ENCODE peak calls at places on chromosome 2, in ten cellular contexts. One of them, this sample, is unnamed.

GRCh38 chr2:95115418-95115817 is 6.2 kb downstream of the MRPS5 start:
- DNase-seq in upper lobe of right lung: peak
- DNase-seq in ovary: peak
- DNase-seq in fibroblast of the aortic adventitia: peak
- DNase-seq in heart left ventricle: peak
- DNase-seq in testis: peak
- DNase-seq in GM23338: peak
- DNase-seq in kidney epithelial cell: no peak
- DNase-seq in IMR-90: peak
- DNase-seq in HFF-Myc: peak
- DNase-seq in this sample: peak

GRCh38 chr2:26770986-26771586 is 7.0 kb downstream of the SLC35F6 start:
- DNase-seq in ovary: peak
- DNase-seq in upper lobe of right lung: no peak
- DNase-seq in IMR-90: peak
- DNase-seq in HFF-Myc: no peak
- DNase-seq in kidney epithelial cell: no peak
- DNase-seq in testis: peak
- DNase-seq in GM23338: peak
- DNase-seq in fibroblast of the aortic adventitia: peak
- DNase-seq in heart left ventricle: peak
- DNase-seq in this sample: peak

GRCh38 chr2:191202209-191202721 is 42.9 kb upstream of the MYO1B start:
- DNase-seq in fibroblast of the aortic adventitia: peak
- DNase-seq in ovary: no peak
- DNase-seq in GM23338: no peak
- DNase-seq in upper lobe of right lung: no peak
- DNase-seq in IMR-90: peak
- DNase-seq in heart left ventricle: no peak
- DNase-seq in HFF-Myc: no peak
- DNase-seq in testis: no peak
- DNase-seq in kidney epithelial cell: no peak
- DNase-seq in this sample: peak

GRCh38 chr2:178469219-178469849 is 9.1 kb downstream of the FKBP7 start:
- DNase-seq in HFF-Myc: no peak
- DNase-seq in ovary: no peak
- DNase-seq in kidney epithelial cell: no peak
- DNase-seq in GM23338: no peak
- DNase-seq in IMR-90: no peak
- DNase-seq in testis: no peak
- DNase-seq in heart left ventricle: no peak
- DNase-seq in upper lobe of right lung: no peak
- DNase-seq in fibroblast of the aortic adventitia: no peak
- DNase-seq in this sample: no peak

GRCh38 chr2:11855120-11855760 is 108.8 kb downstream of the LPIN1 start:
- DNase-seq in kidney epithelial cell: no peak
- DNase-seq in testis: no peak
- DNase-seq in GM23338: no peak
- DNase-seq in upper lobe of right lung: no peak
- DNase-seq in heart left ventricle: no peak
- DNase-seq in IMR-90: no peak
- DNase-seq in ovary: no peak
- DNase-seq in HFF-Myc: no peak
- DNase-seq in fibroblast of the aortic adventitia: no peak
- DNase-seq in this sample: no peak

GRCh38 chr2:72198532-72199241 is 51.0 kb upstream of the CYP26B1 start:
- DNase-seq in kidney epithelial cell: no peak
- DNase-seq in HFF-Myc: no peak
- DNase-seq in ovary: no peak
- DNase-seq in GM23338: no peak
- DNase-seq in testis: no peak
- DNase-seq in fibroblast of the aortic adventitia: peak
- DNase-seq in upper lobe of right lung: no peak
- DNase-seq in IMR-90: peak
- DNase-seq in heart left ventricle: no peak
- DNase-seq in this sample: peak

GRCh38 chr2:85580206-85580605 is 2.8 kb downstream of the VAMP8 start:
- DNase-seq in HFF-Myc: no peak
- DNase-seq in GM23338: no peak
- DNase-seq in testis: no peak
- DNase-seq in heart left ventricle: no peak
- DNase-seq in ovary: no peak
- DNase-seq in fibroblast of the aortic adventitia: no peak
- DNase-seq in upper lobe of right lung: no peak
- DNase-seq in IMR-90: no peak
- DNase-seq in kidney epithelial cell: no peak
- DNase-seq in this sample: no peak

GRCh38 chr2:67650292-67651133 is 253.4 kb downstream of the ETAA1 start:
- DNase-seq in HFF-Myc: peak
- DNase-seq in testis: peak
- DNase-seq in IMR-90: peak
- DNase-seq in GM23338: peak
- DNase-seq in kidney epithelial cell: peak
- DNase-seq in fibroblast of the aortic adventitia: peak
- DNase-seq in ovary: peak
- DNase-seq in upper lobe of right lung: peak
- DNase-seq in heart left ventricle: peak
- DNase-seq in this sample: peak

GRCh38 chr2:190357596-190357995 is 14.2 kb downstream of the INPP1 start:
- DNase-seq in HFF-Myc: no peak
- DNase-seq in testis: no peak
- DNase-seq in heart left ventricle: no peak
- DNase-seq in ovary: no peak
- DNase-seq in GM23338: no peak
- DNase-seq in kidney epithelial cell: no peak
- DNase-seq in upper lobe of right lung: no peak
- DNase-seq in IMR-90: peak
- DNase-seq in fibroblast of the aortic adventitia: no peak
- DNase-seq in this sample: no peak

DNA sequence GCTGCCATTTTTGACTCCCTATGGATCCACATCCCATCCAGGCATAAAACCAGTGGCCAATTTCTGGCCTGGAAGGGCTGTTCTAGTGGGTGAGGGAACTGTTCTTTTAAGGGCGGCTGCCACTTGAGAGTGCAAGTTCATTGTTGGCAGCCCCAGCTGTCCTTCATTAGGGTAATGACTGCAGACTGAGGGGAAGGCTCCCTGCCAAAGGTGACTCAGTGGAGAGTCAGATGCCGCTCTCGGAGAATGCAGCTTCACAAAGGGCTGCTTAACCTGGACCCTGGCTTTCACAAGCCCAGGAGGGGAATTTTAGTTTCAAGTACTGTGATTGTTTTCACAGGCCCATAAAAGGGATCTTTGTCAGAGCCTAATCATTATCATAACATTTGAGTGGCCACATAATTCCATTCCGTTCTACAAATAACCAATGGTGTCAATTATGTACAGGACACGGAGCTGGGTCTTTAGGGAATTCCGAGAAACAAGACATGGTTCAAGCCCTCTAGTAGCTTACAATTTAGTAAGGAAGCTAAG is 235.7 kb downstream of the CDCA7 start:
- DNase-seq in kidney epithelial cell: peak
- DNase-seq in fibroblast of the aortic adventitia: peak
- DNase-seq in GM23338: no peak
- DNase-seq in testis: no peak
- DNase-seq in heart left ventricle: peak
- DNase-seq in HFF-Myc: peak
- DNase-seq in ovary: no peak
- DNase-seq in upper lobe of right lung: peak
- DNase-seq in IMR-90: peak
- DNase-seq in this sample: peak
- H3K4me3 ChIP-seq in kidney epithelial cell: no peak
- H3K4me3 ChIP-seq in fibroblast of the aortic adventitia: no peak
- H3K4me3 ChIP-seq in GM23338: no peak
- H3K4me3 ChIP-seq in testis: no peak
- H3K4me3 ChIP-seq in heart left ventricle: no peak
- H3K4me3 ChIP-seq in HFF-Myc: no peak
- H3K4me3 ChIP-seq in ovary: no peak
- H3K4me3 ChIP-seq in upper lobe of right lung: no peak
- H3K4me3 ChIP-seq in IMR-90: no peak
- H3K4me3 ChIP-seq in this sample: no peak

GRCh38 chr2:63425606-63426005 is 162.7 kb downstream of the WDPCP start:
- DNase-seq in kidney epithelial cell: no peak
- DNase-seq in ovary: no peak
- DNase-seq in IMR-90: peak
- DNase-seq in HFF-Myc: no peak
- DNase-seq in heart left ventricle: no peak
- DNase-seq in fibroblast of the aortic adventitia: peak
- DNase-seq in GM23338: no peak
- DNase-seq in upper lobe of right lung: no peak
- DNase-seq in testis: no peak
- DNase-seq in this sample: no peak

GRCh38 chr2:63425079-63425416 is 163.2 kb downstream of the WDPCP start:
- DNase-seq in testis: no peak
- DNase-seq in GM23338: no peak
- DNase-seq in HFF-Myc: no peak
- DNase-seq in upper lobe of right lung: no peak
- DNase-seq in fibroblast of the aortic adventitia: no peak
- DNase-seq in IMR-90: no peak
- DNase-seq in ovary: no peak
- DNase-seq in heart left ventricle: no peak
- DNase-seq in kidney epithelial cell: no peak
- DNase-seq in this sample: no peak

DNA sequence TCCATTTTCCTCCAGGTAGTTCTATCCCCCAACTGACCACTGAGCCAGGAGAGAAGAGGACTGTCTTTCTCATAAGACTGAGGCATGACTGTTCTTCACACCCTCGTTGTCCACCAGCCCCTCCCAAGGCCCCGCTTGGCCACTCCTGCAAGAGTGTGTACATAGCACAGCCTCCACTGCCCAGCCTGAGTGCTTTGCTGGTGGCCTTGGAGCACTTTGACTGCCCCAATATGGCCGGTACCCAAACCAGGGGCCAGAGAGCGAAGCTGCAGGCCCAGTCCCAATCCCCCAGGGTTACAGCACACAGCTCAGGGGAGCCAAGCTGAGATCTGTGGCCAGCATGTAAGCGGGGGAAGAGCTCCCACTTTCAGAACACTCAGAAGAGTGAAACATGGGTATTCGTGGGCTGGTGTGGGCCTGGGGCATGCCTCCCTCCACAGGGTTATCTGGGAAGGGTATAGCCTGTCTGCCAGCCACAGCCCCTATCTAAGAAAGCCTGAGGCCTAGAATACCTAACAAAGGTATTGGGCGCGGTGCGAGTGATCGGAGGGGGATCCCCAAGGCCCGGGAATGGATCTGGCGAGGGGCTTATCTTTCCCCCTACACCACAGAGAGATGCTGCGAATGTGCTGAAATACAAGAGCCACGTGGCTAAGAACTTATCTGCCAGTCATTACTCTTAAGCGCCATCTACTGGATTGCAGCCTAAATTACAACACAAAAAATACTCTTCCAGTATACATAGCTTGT is 163.8 kb downstream of the WDPCP start:
- DNase-seq in fibroblast of the aortic adventitia: peak
- DNase-seq in ovary: no peak
- DNase-seq in heart left ventricle: no peak
- DNase-seq in upper lobe of right lung: no peak
- DNase-seq in GM23338: peak
- DNase-seq in IMR-90: peak
- DNase-seq in kidney epithelial cell: peak
- DNase-seq in HFF-Myc: peak
- DNase-seq in testis: peak
- DNase-seq in this sample: peak
- H3K4me3 ChIP-seq in fibroblast of the aortic adventitia: no peak
- H3K4me3 ChIP-seq in ovary: no peak
- H3K4me3 ChIP-seq in heart left ventricle: no peak
- H3K4me3 ChIP-seq in upper lobe of right lung: no peak
- H3K4me3 ChIP-seq in GM23338: no peak
- H3K4me3 ChIP-seq in IMR-90: no peak
- H3K4me3 ChIP-seq in kidney epithelial cell: no peak
- H3K4me3 ChIP-seq in HFF-Myc: no peak
- H3K4me3 ChIP-seq in testis: no peak
- H3K4me3 ChIP-seq in this sample: no peak

DNA sequence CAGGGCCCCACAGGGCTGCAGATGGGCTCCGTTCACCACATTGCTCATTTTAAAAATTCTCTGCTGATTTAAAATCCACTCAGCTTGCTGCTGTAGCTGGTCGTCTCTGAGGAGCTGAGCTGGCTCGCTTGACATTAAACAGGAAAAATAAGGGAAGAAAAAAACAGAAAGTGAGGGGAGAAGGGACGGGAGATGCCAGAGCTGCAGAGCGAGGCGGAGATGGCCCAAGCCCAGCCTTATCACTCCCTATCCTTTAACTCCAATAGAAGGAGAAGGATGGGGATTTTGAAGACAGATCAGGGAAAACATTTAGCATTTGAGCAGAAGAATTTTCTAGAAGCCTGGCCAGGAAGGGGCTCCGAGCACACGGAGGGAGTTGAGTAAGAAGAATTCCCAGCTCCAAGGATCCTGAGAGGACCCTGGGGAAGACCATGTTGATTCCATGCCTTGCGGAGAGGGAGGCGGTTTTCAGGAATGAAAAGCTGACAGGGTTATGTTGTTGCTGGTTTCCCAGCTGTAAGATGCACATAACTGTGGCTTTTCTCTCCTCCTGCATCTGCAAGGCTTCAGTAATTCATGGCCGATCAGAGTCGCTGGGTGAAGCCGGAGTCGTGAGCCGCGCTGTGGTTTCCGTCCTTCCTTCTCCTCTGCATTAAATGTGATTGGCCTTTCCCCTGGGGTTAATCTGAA is 35.6 kb downstream of the TWIST2 start:
- DNase-seq in IMR-90: no peak
- DNase-seq in kidney epithelial cell: no peak
- DNase-seq in ovary: no peak
- DNase-seq in fibroblast of the aortic adventitia: no peak
- DNase-seq in heart left ventricle: no peak
- DNase-seq in GM23338: no peak
- DNase-seq in HFF-Myc: no peak
- DNase-seq in upper lobe of right lung: no peak
- DNase-seq in testis: no peak
- DNase-seq in this sample: no peak
- H3K4me3 ChIP-seq in IMR-90: no peak
- H3K4me3 ChIP-seq in kidney epithelial cell: no peak
- H3K4me3 ChIP-seq in ovary: no peak
- H3K4me3 ChIP-seq in fibroblast of the aortic adventitia: no peak
- H3K4me3 ChIP-seq in heart left ventricle: no peak
- H3K4me3 ChIP-seq in GM23338: no peak
- H3K4me3 ChIP-seq in HFF-Myc: no peak
- H3K4me3 ChIP-seq in upper lobe of right lung: no peak
- H3K4me3 ChIP-seq in testis: no peak
- H3K4me3 ChIP-seq in this sample: no peak

DNA sequence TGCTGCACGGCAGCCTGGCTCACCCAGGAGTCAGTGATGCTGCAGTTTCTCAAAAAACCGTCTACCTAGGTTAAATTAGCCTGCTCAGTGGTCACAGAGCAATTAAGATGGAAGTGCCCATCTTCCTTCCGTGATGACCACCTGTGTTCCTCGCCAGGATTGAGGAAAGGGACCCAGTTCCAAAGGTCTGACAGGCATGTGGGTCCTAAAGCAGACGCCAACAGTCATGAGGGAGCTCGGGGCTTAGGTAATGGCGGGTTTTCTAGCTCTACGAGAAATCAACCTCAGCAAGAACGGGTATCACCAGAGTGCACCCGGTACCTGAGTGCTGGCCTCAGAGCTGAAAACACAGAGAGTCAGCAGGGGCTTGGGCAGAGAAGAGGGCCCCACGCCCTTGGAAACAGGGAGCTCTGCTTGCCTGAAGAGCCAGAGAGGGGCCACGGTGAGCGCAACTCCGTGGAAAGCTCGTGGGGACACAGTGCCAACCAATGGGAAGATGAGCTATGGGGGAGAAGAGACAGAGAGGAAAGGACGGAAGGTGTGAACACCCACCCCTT is 34.3 kb upstream of the DNMT3A start:
- DNase-seq in fibroblast of the aortic adventitia: no peak
- DNase-seq in HFF-Myc: no peak
- DNase-seq in heart left ventricle: no peak
- DNase-seq in GM23338: no peak
- DNase-seq in testis: no peak
- DNase-seq in IMR-90: no peak
- DNase-seq in ovary: no peak
- DNase-seq in upper lobe of right lung: no peak
- DNase-seq in kidney epithelial cell: no peak
- DNase-seq in this sample: no peak
- H3K4me3 ChIP-seq in fibroblast of the aortic adventitia: no peak
- H3K4me3 ChIP-seq in HFF-Myc: no peak
- H3K4me3 ChIP-seq in heart left ventricle: no peak
- H3K4me3 ChIP-seq in GM23338: peak
- H3K4me3 ChIP-seq in testis: peak
- H3K4me3 ChIP-seq in IMR-90: no peak
- H3K4me3 ChIP-seq in ovary: peak
- H3K4me3 ChIP-seq in upper lobe of right lung: peak
- H3K4me3 ChIP-seq in kidney epithelial cell: no peak
- H3K4me3 ChIP-seq in this sample: no peak

This sample was measured in astrocyte of the spinal cord.